ENCODE peak calls at places on chromosomes 4 and X, in four cellular contexts. U, X, V and Q are unnamed samples.

GRCh38 chr4:127145001-127145400 is 487.8 kb upstream of the INTU start:
- DNase-seq in U (no peak), X (no peak), V (no peak), Q (no peak)

GRCh38 chr4:184250795-184251679 is 33.4 kb upstream of the ENPP6 start:
- DNase-seq in U (no peak), X (no peak), V (no peak), Q (no peak)

GRCh38 chr4:149140841-149141240 is 674.8 kb downstream of the IQCM start:
- DNase-seq in U (no peak), X (no peak), V (no peak), Q (no peak)

GRCh38 chr4:152408514-152409327 is 127.2 kb downstream of the FBXW7 start:
- DNase-seq in U (no peak), X (no peak), V (no peak), Q (no peak)

GRCh38 chrX:46130246-46130645 is 415.0 kb downstream of the ZNF674 start:
- DNase-seq in U (no peak), X (no peak), V (no peak), Q (no peak)

GRCh38 chrX:153554519-153555167 is 37.2 kb downstream of the ATP2B3 start:
- DNase-seq in U (peak; percentile 58), X (peak; percentile 19), V (peak; percentile 21), Q (peak; percentile 86)

GRCh38 chrX:24294619-24295018 is 19.2 kb downstream of the SUPT20HL2 start:
- DNase-seq in U (peak; percentile 38), X (peak; percentile 14), V (no peak), Q (peak; percentile 69)

GRCh38 chr4:40258624-40259023 is 61.8 kb downstream of the RHOH start:
- DNase-seq in U (no peak), X (no peak), V (no peak), Q (no peak)

GRCh38 chrX:866441-866990 is 235.9 kb downstream of the SHOX start:
- DNase-seq in U (no peak), X (no peak), V (no peak), Q (no peak)

GRCh38 chr4:16894406-16894805 is 4.0 kb downstream of the LDB2 start:
- DNase-seq in U (no peak), X (no peak), V (no peak), Q (no peak)

GRCh38 chrX:130741584-130741983 is 161.4 kb downstream of the ENOX2 start:
- DNase-seq in U (no peak), X (no peak), V (no peak), Q (no peak)

GRCh38 chrX:1327651-1328304 is 8.8 kb upstream of the IL3RA start:
- DNase-seq in U (no peak), X (no peak), V (no peak), Q (no peak)

GRCh38 chrX:41900321-41900720 is 23.0 kb downstream of the CASK start:
- DNase-seq in U (no peak), X (no peak), V (no peak), Q (no peak)

GRCh38 chr4:2796261-2797187 is 3.6 kb downstream of the SH3BP2 start:
- DNase-seq in U (peak; percentile 43), X (no peak), V (no peak), Q (peak; percentile 72)

GRCh38 chrX:15202458-15203177 is 67.3 kb downstream of the ASB9 start:
- DNase-seq in U (no peak), X (no peak), V (no peak), Q (no peak)

GRCh38 chr4:48343531-48343930 is 2.2 kb downstream of the SLAIN2 start:
- DNase-seq in U (no peak), X (no peak), V (no peak), Q (no peak)

GRCh38 chr4:8537041-8537461 is 43.1 kb upstream of the GPR78 start:
- DNase-seq in U (peak; percentile 82), X (no peak), V (no peak), Q (no peak)

GRCh38 chr4:1871471-1872021 is 353 bp downstream of the NSD2 start:
- DNase-seq in U (peak; percentile 59), X (no peak), V (no peak), Q (no peak)

GRCh38 chr4:187090401-187090800 is 366.7 kb upstream of the FAT1 start:
- DNase-seq in U (no peak), X (no peak), V (no peak), Q (no peak)

GRCh38 chrX:41085883-41086626 is 810 bp downstream of the USP9X start:
- DNase-seq in U (peak; percentile 73), X (peak; percentile 10), V (peak; percentile 17), Q (peak; percentile 67)

GRCh38 chr4:1278336-1278670 is 11.4 kb upstream of the MAEA start:
- DNase-seq in U (no peak), X (no peak), V (no peak), Q (no peak)

GRCh38 chr4:80831383-80832361 is 198.8 kb upstream of the BMP3 start:
- DNase-seq in U (no peak), X (no peak), V (no peak), Q (no peak)

GRCh38 chrX:19824603-19825002 is 62.8 kb downstream of the SH3KBP1 start:
- DNase-seq in U (no peak), X (no peak), V (no peak), Q (no peak)

GRCh38 chrX:106726485-106727437 is at the start of gene RNF128:
- DNase-seq in U (peak; percentile 24), X (no peak), V (peak; percentile 3), Q (peak; percentile 45)